ENCODE peak calls at places on chromosome 12, in four cellular contexts. J, N, W and R are unnamed samples.

GRCh38 chr12:93772003-93772402 is 94.8 kb downstream of the CRADD start:
- DNase-seq in N (no peak), W (no peak), J (no peak), R (no peak)

GRCh38 chr12:123238330-123238682 is 5.1 kb downstream of the MTRFR start:
- DNase-seq in W (no peak), N (no peak), J (no peak), R (no peak)

GRCh38 chr12:51320695-51321320 is 3.2 kb downstream of the BIN2 start:
- DNase-seq in W (peak; percentile 56), J (peak; percentile 79), N (no peak), R (peak; percentile 26)

GRCh38 chr12:106078358-106079025 is 60.3 kb downstream of the NUAK1 start:
- DNase-seq in W (no peak), N (no peak), J (peak; percentile 59), R (peak; percentile 64)

GRCh38 chr12:107129315-107129930 is 36.1 kb upstream of the CRY1 start:
- DNase-seq in J (no peak), W (no peak), N (no peak), R (no peak)

GRCh38 chr12:116784238-116784612 is 46.1 kb downstream of the RNFT2 start:
- DNase-seq in J (peak; percentile 59), N (no peak), W (peak; percentile 67), R (no peak)

GRCh38 chr12:65881965-65882413 is 57.7 kb downstream of the HMGA2 start:
- DNase-seq in J (no peak), N (no peak), W (no peak), R (peak; percentile 38)

GRCh38 chr12:57456145-57456700 is 1.1 kb downstream of the INHBE start:
- DNase-seq in J (peak; percentile 81), N (peak; percentile 77), W (peak; percentile 37), R (peak; percentile 44)

GRCh38 chr12:114444422-114445279 is 38.7 kb upstream of the TBX5 start:
- DNase-seq in J (no peak), N (no peak), W (no peak), R (no peak)
- TF ChIP-seq MAZ in J (no peak), N (no peak), W (no peak), R (no peak)

GRCh38 chr12:30286345-30286926 is 409.2 kb downstream of the IPO8 start:
- DNase-seq in W (no peak), J (peak; percentile 27), N (peak; percentile 6), R (peak; percentile 42)
- TF ChIP-seq MAZ in W (no peak), J (no peak), N (no peak), R (no peak)

DNA sequence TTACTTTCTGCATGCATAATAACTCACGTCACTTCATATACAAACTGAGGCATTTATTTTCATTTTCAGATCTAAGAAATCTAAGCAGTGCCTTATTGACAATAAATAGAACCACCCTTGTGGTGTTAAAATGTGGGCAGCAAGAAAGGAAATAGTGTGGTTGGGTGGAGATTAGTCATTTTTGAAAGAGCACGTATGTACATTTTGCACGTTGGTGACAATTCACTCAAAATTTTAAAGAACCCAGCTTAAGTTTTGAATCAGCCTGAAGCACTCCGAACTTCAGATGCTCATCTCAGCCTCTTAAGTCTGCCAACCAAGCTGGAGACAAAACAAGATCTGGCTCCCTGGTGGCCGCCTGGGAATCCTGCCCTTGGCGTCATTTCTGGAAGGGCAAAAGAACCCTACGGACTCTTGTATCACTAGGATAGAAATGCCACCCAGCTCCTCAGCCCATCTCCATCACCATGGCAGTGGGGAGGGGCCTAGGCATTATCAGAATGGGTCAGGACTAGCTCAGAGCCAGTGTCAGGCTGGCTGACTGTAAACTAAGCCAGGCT is 89.5 kb upstream of the BCL2L14 start:
- DNase-seq in N (no peak), J (no peak), W (no peak), R (no peak)
- TF ChIP-seq MAZ in N (no peak), J (no peak), W (no peak), R (no peak)

DNA sequence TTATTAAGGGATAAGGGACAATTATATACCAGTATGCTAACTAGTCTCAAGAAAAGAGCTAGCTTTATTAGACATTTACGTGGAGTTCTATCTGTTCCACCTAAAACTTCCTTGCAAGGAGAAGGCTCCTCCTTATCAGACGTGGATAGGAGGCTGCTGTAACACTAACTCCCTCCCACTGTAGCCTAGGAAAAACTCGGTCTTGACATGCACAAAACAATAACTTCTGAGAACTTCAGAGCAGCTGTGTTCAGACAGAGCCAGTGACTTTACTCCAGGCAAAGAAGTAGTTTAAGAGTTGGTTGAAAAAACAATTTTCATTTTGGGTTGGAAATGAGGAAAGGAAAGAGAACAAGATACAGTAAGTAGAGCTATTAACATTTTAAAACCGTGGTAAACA is 2.7 kb downstream of the ATF7 start:
- DNase-seq in N (no peak), W (peak; percentile 31), J (peak; percentile 35), R (peak; percentile 66)
- TF ChIP-seq MAZ in N (no peak), W (no peak), J (no peak), R (no peak)

DNA sequence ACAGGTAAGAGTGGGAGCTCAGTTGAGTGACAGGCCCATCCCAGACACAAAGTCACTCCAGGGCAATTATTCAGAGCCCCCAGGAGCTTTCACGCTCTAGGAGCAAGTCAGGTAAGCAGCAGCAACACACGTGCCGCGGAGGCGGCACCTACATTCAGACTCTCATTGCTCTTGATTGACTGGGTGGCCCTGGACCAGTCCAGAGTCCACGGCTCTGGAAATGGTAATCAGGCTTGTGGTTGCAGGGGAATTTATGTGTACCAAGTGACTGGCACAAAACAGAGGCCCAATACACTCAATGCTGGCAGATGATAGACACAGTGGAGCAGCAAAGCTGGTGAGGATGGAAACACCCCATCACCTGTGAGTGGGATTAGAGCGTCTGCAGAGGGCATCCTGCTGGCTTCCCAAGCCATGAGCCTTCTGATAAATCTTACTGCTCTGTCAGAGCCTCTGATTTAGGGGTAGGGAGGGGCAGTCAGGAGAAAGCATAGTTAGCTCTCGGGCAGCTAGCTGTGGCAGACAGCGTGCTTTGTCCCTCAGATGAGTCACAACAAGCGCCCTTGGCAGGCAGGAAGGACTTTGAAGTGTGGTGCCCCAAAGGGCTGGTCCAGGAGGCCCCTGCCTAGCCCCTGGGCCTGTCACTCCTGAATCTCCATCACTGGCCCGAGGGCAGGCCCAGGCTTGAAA is 344.7 kb downstream of the CACNA1C start:
- DNase-seq in W (no peak), N (peak; percentile 11), J (no peak), R (no peak)
- TF ChIP-seq MAZ in W (no peak), N (no peak), J (no peak), R (no peak)

DNA sequence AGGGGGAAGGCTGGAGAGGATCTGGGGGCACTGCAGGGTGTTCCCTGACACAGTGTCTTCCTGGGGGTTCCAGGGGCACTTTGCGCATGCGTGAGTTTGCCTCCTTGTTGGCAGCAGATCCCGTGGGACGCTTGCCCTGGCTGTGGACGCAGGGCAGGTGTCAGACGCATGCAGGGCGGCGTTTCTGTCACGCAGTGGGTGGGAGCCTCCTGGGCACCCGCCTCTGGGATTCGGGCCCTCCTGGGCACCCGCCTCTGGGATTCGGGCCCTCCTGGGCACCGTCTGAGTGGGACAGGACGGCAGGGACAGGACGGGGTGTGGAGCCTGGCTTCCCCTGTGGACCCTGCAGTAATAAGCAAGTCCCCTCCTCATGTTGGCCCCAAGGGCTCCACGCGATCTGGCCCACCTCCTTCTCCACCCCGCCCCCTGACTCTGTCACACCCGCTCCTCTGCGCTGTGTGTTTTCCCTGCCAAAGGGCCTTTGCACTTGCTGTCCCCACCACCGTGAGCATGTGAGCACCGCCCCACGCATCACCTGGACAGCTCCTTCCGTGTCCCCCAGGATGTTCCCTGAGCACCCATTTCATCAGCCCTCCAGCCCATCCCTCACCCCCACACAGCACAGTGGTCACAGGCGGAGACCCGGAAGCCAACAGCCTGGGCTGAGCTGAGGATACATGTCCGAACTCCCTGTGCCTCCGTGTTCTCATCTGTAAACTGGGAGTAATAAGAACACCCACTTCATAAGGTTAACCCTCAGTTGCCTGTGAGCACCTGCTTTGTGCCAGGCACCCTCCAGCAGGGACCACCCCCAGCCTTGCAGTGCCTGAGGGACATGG is 4.4 kb downstream of the MMP17 start:
- DNase-seq in N (no peak), J (peak; percentile 83), W (no peak), R (peak; percentile 30)
- TF ChIP-seq MAZ in N (no peak), J (no peak), W (no peak), R (no peak)